ENCODE peak calls at places on chromosomes 7 and 10, in six cellular contexts. T is H1, H is fibroblast of lung, W is transverse colon, R is osteoblast, K is colonic mucosa. J is an unnamed sample.

GRCh38 chr7:4549681-4550080 is 132.4 kb upstream of the FOXK1 start:
- DNase-seq in T (no peak), W (no peak), K (no peak), H (peak; percentile 11), R (no peak), J (no peak)

GRCh38 chr10:30980951-30981616 is 50.6 kb downstream of the ZNF438 start:
- DNase-seq in T (no peak), R (peak; percentile 18), W (peak; percentile 33), K (peak; percentile 25), H (peak; percentile 72), J (no peak)

GRCh38 chr7:105268056-105268455 is 120.7 kb downstream of the SRPK2 start:
- DNase-seq in W (no peak), T (no peak), H (peak; percentile 90), K (no peak), R (no peak), J (no peak)

GRCh38 chr7:30087371-30087770 is 47.4 kb upstream of the MTURN start:
- DNase-seq in H (no peak), K (no peak), W (no peak), T (no peak), R (no peak), J (no peak)

GRCh38 chr7:151867912-151868804 is 8.8 kb downstream of the PRKAG2 start:
- DNase-seq in H (no peak), W (no peak), K (no peak), T (no peak), R (no peak), J (peak; percentile 26)

GRCh38 chr7:120709931-120710330 is 148.0 kb downstream of the TSPAN12 start:
- DNase-seq in W (no peak), T (no peak), R (no peak), H (peak; percentile 35), K (no peak), J (no peak)

GRCh38 chr10:110498982-110499795 is 1.5 kb downstream of the DUSP5 start:
- DNase-seq in T (peak; percentile 47), R (peak; percentile 78), K (peak; percentile 53), W (peak; percentile 64), H (peak; percentile 69), J (peak; percentile 39)

GRCh38 chr7:78149787-78150186 is 351.2 kb downstream of the PHTF2 start:
- DNase-seq in R (no peak), H (peak; percentile 90), K (no peak), W (no peak), T (no peak), J (no peak)

GRCh38 chr10:91803386-91804125 is 5.3 kb downstream of the TNKS2 start:
- DNase-seq in K (no peak), R (no peak), H (no peak), W (no peak), T (no peak), J (no peak)

GRCh38 chr7:74449809-74450397 is 3.8 kb upstream of the GTF2IRD1 start:
- DNase-seq in R (peak; percentile 95), H (no peak), K (peak; percentile 83), W (peak; percentile 66), T (peak; percentile 82), J (peak; percentile 70)

GRCh38 chr7:28957064-28957821 is 887 bp downstream of the TRIL start:
- DNase-seq in T (no peak), W (peak; percentile 30), K (peak; percentile 44), R (no peak), H (peak; percentile 36), J (peak; percentile 47)

GRCh38 chr10:118374404-118374803 is 32.3 kb upstream of the FAM204A start:
- DNase-seq in R (no peak), K (no peak), H (peak; percentile 65), W (no peak), T (no peak), J (no peak)

GRCh38 chr7:43058271-43059066 is 54.0 kb upstream of the HECW1 start:
- DNase-seq in H (no peak), T (no peak), W (no peak), K (no peak), R (no peak), J (no peak)

GRCh38 chr7:78747568-78747967 is 705.9 kb downstream of the MAGI2 start:
- DNase-seq in R (no peak), K (no peak), H (no peak), T (no peak), W (no peak), J (no peak)

GRCh38 chr7:19538036-19538435 is 170.8 kb downstream of the POLR1F start:
- DNase-seq in R (no peak), H (peak; percentile 44), W (no peak), K (no peak), T (no peak), J (no peak)

GRCh38 chr7:141228482-141228881 is 154.6 kb downstream of the TMEM178B start:
- DNase-seq in K (no peak), H (no peak), T (no peak), W (no peak), R (no peak), J (peak; percentile 23)

GRCh38 chr7:5284304-5285281 is 1.9 kb downstream of the SLC29A4 start:
- DNase-seq in R (peak; percentile 86), W (peak; percentile 56), K (peak; percentile 65), T (peak; percentile 49), H (no peak), J (peak; percentile 87)

DNA sequence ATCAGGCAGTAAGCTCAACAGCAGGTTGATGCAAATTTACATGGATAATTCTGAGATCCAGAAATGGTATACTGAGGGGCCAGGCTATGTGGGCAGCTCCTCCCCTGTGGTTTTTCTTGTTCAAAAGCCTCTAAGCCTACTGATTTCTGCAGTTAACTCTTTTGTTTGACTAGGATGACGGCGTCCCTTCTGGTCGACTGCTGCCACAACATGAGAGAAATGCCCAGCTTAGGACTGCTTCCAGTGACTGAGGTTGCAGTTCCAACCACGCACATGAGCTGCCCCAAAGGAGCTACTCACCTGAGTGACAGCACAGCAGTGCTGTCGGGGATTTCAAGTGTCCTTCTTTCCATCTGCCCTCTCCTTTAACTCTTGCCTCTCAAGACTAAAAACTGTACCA is 973.0 kb upstream of the GHITM start:
- DNase-seq in K (no peak), R (no peak), T (peak; percentile 70), W (no peak), H (no peak), J (peak; percentile 54)
- TF ChIP-seq CTCF in K (no peak), R (no peak), T (peak; percentile 84), W (no peak), H (no peak), J (peak; percentile 77)

DNA sequence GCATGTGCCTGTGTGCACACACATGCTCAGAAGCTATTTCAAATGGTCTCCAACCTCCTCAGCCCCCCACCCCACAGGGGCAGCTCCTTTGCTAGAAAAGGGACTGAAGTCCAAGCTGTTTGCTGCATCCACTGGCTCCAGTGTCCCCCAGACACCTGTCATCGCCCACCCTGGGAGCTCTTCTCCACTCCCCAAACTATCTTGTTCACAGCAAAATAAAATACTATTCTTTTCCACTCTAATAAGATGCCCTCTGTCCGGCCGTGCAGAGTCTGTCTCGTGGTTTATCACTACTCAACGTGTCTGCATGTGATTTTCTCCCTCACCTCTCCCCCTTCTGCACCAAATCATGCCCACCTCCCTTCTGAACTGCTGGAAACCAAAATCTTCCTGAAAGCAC is 25.6 kb downstream of the HIPK2 start:
- DNase-seq in T (no peak), W (no peak), H (no peak), R (no peak), K (no peak), J (no peak)
- H3K4me1 ChIP-seq in T (no peaks in the 10 kb centered on the region), W (peaks cover 22% of the 10 kb centered on the region), H (peaks cover 4% of the 10 kb centered on the region), R (peaks cover 11% of the 10 kb centered on the region), K (peaks cover 11% of the 10 kb centered on the region), J (no peaks in the 10 kb centered on the region)

GRCh38 chr7:44368455-44368854 is 43.1 kb upstream of the CAMK2B start:
- DNase-seq in W (no peak), T (no peak), K (no peak), H (no peak), R (no peak), J (no peak)

GRCh38 chr7:44373418-44373740 is 48.0 kb upstream of the CAMK2B start:
- DNase-seq in R (no peak), K (no peak), W (no peak), H (no peak), T (no peak), J (no peak)

GRCh38 chr7:44367475-44368030 is 42.2 kb upstream of the CAMK2B start:
- DNase-seq in K (no peak), W (no peak), R (no peak), T (no peak), H (no peak), J (no peak)

GRCh38 chr7:44372560-44373417 is 47.4 kb upstream of the CAMK2B start:
- DNase-seq in T (no peak), W (no peak), R (no peak), K (no peak), H (no peak), J (no peak)

DNA sequence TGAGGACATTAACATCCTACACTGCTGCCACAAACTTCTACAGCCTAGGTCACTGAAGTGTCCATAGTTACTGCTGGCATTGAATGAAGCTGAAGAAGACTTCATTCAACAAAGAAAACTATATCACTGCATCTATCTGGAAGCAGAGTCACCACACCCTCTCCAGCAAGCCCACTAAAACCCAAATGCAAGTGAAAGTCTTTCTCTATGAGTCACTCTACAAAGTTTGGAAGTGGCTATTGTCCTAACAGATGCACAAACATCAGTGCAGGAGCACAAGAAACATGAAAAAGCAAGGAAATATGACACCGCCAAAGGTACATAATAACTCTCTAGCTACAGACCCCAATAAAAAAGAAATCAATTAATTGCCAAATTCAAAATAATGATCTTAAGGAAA is 43.5 kb upstream of the CAMK2B start:
- DNase-seq in T (no peak), H (peak; percentile 25), W (no peak), R (no peak), K (no peak), J (no peak)
- H3K9me3 ChIP-seq in T (no peaks in the 10 kb centered on the region), H (no peaks in the 10 kb centered on the region), W (no peaks in the 10 kb centered on the region), R (no peaks in the 10 kb centered on the region), K (no peaks in the 10 kb centered on the region), J (no peaks in the 10 kb centered on the region)

DNA sequence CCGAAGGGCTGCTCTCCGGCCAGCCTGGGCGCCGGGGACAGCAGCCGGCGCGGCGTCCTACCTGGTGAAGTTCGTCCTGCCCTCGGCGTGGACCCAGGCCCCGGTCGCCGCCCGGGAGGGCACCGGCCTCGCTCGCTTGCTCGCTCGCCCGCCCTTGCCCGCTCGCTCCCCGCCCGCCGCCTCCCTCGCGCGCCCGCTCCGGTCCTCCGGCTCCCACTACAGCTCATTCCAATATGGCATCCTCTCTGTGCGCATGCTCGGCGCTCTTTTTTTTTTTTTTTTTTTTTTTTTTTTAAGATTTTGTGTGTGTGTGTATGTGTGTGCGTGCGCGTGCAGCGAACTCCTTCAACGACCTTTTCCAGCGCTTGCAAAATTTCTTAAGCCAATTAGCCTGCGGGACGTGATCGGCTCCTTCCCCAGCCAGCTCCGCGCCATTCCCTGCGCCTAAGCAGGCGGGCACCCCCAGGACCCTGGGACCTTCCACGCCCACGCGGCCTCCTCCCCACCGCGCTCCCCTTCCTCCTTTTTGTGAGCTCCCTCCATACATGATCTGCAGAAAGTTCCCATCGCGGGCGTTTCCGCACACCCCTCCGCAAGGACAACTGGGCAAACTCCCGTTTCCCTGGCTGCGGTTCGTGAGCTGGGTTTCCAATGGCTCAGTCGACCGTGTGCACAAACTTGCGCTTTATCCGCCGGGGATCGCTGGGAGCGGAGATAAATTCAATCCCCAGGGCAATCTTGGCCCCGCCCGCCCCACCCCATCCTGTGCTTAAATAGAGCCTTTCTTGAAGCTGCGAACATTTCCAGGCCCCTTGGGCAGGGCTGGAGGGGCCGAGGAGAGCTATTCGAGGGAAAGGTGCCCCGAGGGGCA is at the start of gene SFMBT2:
- DNase-seq in R (peak; percentile 98), K (peak; percentile 42), W (peak; percentile 59), T (no peak), H (peak; percentile 58), J (peak; percentile 64)
- TF ChIP-seq CTCF in R (no peak), K (no peak), W (peak; percentile 6), T (no peak), H (no peak), J (peak; percentile 12)

J was measured in BE2C.